ENCODE peak calls at places on chromosomes 6 and 20, in four cellular contexts. A is Panc1, B is HepG2, P is K562. Y is an unnamed sample.

GRCh38 chr6:107713214-107713962 is 110.7 kb downstream of the SCML4 start:
- DNase-seq in A (no peak), B (no peak), P (no peak), Y (no peak)

GRCh38 chr20:50799890-50800550 is 5.2 kb downstream of the BCAS4 start:
- DNase-seq in A (no peak), B (no peak), P (no peak), Y (no peak)

GRCh38 chr6:166381733-166382499 is 824 bp downstream of the MPC1 start:
- DNase-seq in A (no peak), B (peak), P (peak), Y (peak)

GRCh38 chr6:53829698-53830221 is 35.0 kb downstream of the LRRC1 start:
- DNase-seq in A (no peak), B (peak), P (no peak), Y (no peak)

GRCh38 chr20:11754451-11754850 is 163.2 kb upstream of the BTBD3 start:
- DNase-seq in A (no peak), B (no peak), P (no peak), Y (no peak)

GRCh38 chr6:39776581-39776980 is 15.6 kb upstream of the DAAM2 start:
- DNase-seq in A (no peak), B (no peak), P (no peak), Y (no peak)

GRCh38 chr6:111759413-111759835 is 113.8 kb downstream of the FYN start:
- DNase-seq in A (no peak), B (no peak), P (no peak), Y (no peak)

GRCh38 chr6:31730631-31731086 is 1.6 kb upstream of the DDAH2 start:
- DNase-seq in A (no peak), B (no peak), P (no peak), Y (no peak)

GRCh38 chr6:28160233-28160632 is 18.6 kb downstream of the ZKSCAN8 start:
- DNase-seq in A (no peak), B (no peak), P (no peak), Y (no peak)

GRCh38 chr6:125114248-125114858 is 39.2 kb upstream of the TPD52L1 start:
- DNase-seq in A (no peak), B (peak), P (no peak), Y (peak)

GRCh38 chr20:22575087-22575721 is 9.2 kb downstream of the FOXA2 start:
- DNase-seq in A (no peak), B (peak), P (no peak), Y (no peak)

GRCh38 chr20:57439432-57439831 is 48.2 kb downstream of the RBM38 start:
- DNase-seq in A (no peak), B (no peak), P (no peak), Y (no peak)

GRCh38 chr6:25177629-25178028 is 101.5 kb upstream of the CARMIL1 start:
- DNase-seq in A (no peak), B (no peak), P (no peak), Y (no peak)

GRCh38 chr6:98027898-98028297 is 744.9 kb upstream of the MMS22L start:
- DNase-seq in A (no peak), B (no peak), P (no peak), Y (no peak)

GRCh38 chr6:37029249-37029959 is 23.9 kb downstream of the FGD2 start:
- DNase-seq in A (no peak), B (peak), P (peak), Y (peak)
- TF ChIP-seq TCF7L2 in A (no peak), B (no peak), P (no peak), Y (no peak)

GRCh38 chr6:106511274-106512047 is 117.8 kb downstream of the RTN4IP1 start:
- DNase-seq in A (no peak), B (peak), P (no peak), Y (no peak)
- TF ChIP-seq TCF7L2 in A (no peak), B (no peak), P (no peak), Y (no peak)

GRCh38 chr20:62063981-62064787 is 1.5 kb downstream of the TAF4 start:
- DNase-seq in A (no peak), B (peak), P (no peak), Y (no peak)
- TF ChIP-seq TCF7L2 in A (no peak), B (no peak), P (no peak), Y (no peak)

GRCh38 chr6:140773276-140773675 is 1359.4 kb upstream of the GJE1 start:
- DNase-seq in A (no peak), B (no peak), P (no peak), Y (no peak)

GRCh38 chr6:140774080-140774505 is 1358.6 kb upstream of the GJE1 start:
- DNase-seq in A (peak), B (no peak), P (no peak), Y (peak)

GRCh38 chr6:140766999-140767398 is 1365.7 kb upstream of the GJE1 start:
- DNase-seq in A (no peak), B (no peak), P (no peak), Y (no peak)

GRCh38 chr6:140768133-140768532 is 1364.6 kb upstream of the GJE1 start:
- DNase-seq in A (no peak), B (no peak), P (no peak), Y (no peak)
- TF ChIP-seq TCF7L2 in A (no peak), B (no peak), P (no peak), Y (no peak)

GRCh38 chr6:14521141-14521540 is 403.6 kb downstream of the CD83 start:
- DNase-seq in A (no peak), B (no peak), P (no peak), Y (no peak)

GRCh38 chr6:14520029-14520428 is 402.5 kb downstream of the CD83 start:
- DNase-seq in A (no peak), B (no peak), P (no peak), Y (no peak)

GRCh38 chr6:14518515-14519217 is 401.1 kb downstream of the CD83 start:
- DNase-seq in A (no peak), B (no peak), P (no peak), Y (no peak)

GRCh38 chr6:14520536-14520935 is 403.0 kb downstream of the CD83 start:
- DNase-seq in A (no peak), B (no peak), P (no peak), Y (no peak)

DNA sequence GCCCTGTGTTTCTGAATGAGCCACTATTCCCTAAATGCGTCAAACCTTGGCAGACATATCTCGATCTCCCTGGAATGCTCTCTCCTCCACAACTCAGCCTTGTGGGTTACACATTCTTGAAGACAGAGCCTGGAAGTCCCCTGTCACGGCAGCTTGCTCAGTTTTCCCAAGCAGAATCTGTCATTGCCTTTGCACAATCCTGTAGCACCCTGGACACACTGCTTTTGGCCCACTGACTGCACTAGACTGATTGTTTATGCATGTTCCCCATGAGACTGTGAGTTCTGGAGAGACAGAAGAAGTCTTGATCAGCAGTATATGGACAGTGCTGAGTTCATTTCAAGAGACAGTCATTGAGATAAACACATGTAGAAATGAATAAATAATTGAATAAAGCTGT is 406.7 kb downstream of the CD83 start:
- DNase-seq in A (no peak), B (no peak), P (no peak), Y (no peak)
- TF ChIP-seq TCF7L2 in A (no peak), B (no peak), P (no peak), Y (no peak)

DNA sequence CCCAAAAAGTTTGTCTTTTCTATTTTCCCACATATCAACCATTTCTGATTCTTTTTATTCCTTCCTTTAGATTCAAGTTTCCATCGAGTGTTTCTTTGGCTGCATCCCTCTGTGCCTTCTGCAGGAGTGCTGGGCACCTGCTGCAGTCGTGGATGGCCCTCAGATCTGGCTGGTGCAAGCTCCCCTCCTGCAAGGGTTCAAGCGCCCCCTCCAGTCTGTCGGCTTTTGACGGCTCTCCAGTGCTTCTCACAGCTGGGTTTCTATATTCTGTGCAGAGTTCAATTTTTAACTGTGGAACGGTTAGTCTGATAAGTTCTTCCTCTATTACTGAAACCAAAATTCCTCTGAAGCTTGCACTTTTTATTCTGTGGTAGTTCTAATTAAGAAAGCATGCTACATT is 132.1 kb downstream of the HUS1B start:
- DNase-seq in A (no peak), B (no peak), P (no peak), Y (no peak)
- TF ChIP-seq TCF7L2 in A (no peak), B (no peak), P (no peak), Y (no peak)